ENCODE peak calls at places on chromosomes 6 and 20, in six cellular contexts. F is brain microvascular endothelial cell, Q is IMR-90, D is uterus, B is GM12878, V is esophagus squamous epithelium. M is an unnamed sample.

GRCh38 chr6:111661541-111662041 is 55.9 kb upstream of the TRAF3IP2 start:
- DNase-seq in D (no peak), F (no peak), Q (no peak), B (no peak), V (no peak), M (no peak)

GRCh38 chr6:158856261-158856660 is 37.1 kb upstream of the EZR start:
- DNase-seq in V (no peak), D (no peak), F (no peak), Q (no peak), B (no peak), M (no peak)

GRCh38 chr20:63940472-63941266 is 15.5 kb downstream of the UCKL1 start:
- DNase-seq in D (no peak), B (no peak), Q (no peak), V (no peak), F (no peak), M (no peak)

GRCh38 chr6:132391391-132392291 is 9.6 kb downstream of the MOXD1 start:
- DNase-seq in V (peak; percentile 2), F (peak; percentile 27), B (no peak), Q (peak; percentile 96), D (peak; percentile 39), M (peak; percentile 96)

GRCh38 chr6:158789115-158789917 is 29.9 kb downstream of the EZR start:
- DNase-seq in F (no peak), D (no peak), V (no peak), Q (no peak), B (no peak), M (no peak)

GRCh38 chr20:48170625-48171024 is 385.3 kb upstream of the SULF2 start:
- DNase-seq in V (no peak), D (no peak), F (no peak), B (no peak), Q (no peak), M (no peak)

GRCh38 chr6:163327936-163328335 is 86.6 kb upstream of the QKI start:
- DNase-seq in B (no peak), V (no peak), Q (no peak), F (no peak), D (no peak), M (no peak)

GRCh38 chr6:2376429-2377355 is 131.3 kb upstream of the GMDS start:
- DNase-seq in V (no peak), B (no peak), F (peak; percentile 73), D (no peak), Q (peak; percentile 31), M (no peak)

GRCh38 chr6:150685860-150686259 is 86.2 kb downstream of the PLEKHG1 start:
- DNase-seq in F (no peak), V (no peak), Q (peak; percentile 1), B (peak; percentile 11), D (no peak), M (peak; percentile 32)
- TF ChIP-seq CTCF in F (peak; percentile 72), V (peak; percentile 36), Q (peak; percentile 18), B (peak; percentile 71), D (peak; percentile 25), M (peak; percentile 82)

GRCh38 chr20:38073307-38074010 is 39.9 kb downstream of the RPRD1B start:
- DNase-seq in D (peak; percentile 73), B (no peak), V (no peak), Q (peak; percentile 98), F (peak; percentile 95), M (peak; percentile 22)
- H3K27ac ChIP-seq in D (peak overlapping the region; percentile 82), B (no peak overlapping the region), V (peak overlapping the region; percentile 25), Q (peak overlapping the region; percentile 89), F (peak overlapping the region; percentile 56), M (no peak overlapping the region)

GRCh38 chr6:22807818-22808217 is 238.5 kb downstream of the HDGFL1 start:
- DNase-seq in D (no peak), F (no peak), B (no peak), Q (no peak), V (no peak), M (no peak)
- TF ChIP-seq CTCF in D (no peak), F (no peak), B (no peak), Q (no peak), V (no peak), M (no peak)

GRCh38 chr6:53730767-53731166 is 64.0 kb upstream of the LRRC1 start:
- DNase-seq in Q (no peak), F (no peak), V (no peak), D (no peak), B (no peak), M (no peak)

GRCh38 chr6:53725791-53726575 is 60.4 kb upstream of the KLHL31 start:
- DNase-seq in F (peak; percentile 45), Q (peak; percentile 69), V (no peak), B (no peak), D (peak; percentile 76), M (no peak)

GRCh38 chr6:53728570-53729194 is 63.1 kb upstream of the KLHL31 start:
- DNase-seq in B (no peak), Q (peak; percentile 49), F (peak; percentile 33), V (no peak), D (peak; percentile 40), M (no peak)

GRCh38 chr6:53724501-53724900 is 58.9 kb upstream of the KLHL31 start:
- DNase-seq in F (no peak), Q (no peak), B (no peak), D (no peak), V (no peak), M (no peak)

DNA sequence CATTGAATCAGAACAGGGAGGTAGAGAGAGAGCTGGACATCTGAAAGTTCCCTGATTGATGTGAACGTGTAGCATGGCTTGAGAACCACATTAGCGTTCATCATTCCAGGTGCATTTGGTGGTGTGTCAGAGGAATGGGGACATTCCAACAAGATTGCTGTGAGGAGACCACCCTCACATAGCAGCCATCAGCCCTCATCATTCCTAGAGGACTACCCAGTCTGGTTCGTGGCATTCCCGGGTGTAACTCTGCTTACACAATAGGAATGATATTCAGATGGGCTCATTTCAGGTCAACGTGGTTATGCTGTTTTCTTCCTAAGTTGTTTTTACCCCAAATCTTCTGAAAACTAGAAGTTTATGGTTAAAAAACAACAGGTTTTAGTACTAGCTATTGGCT is 62.2 kb upstream of the KLHL31 start:
- DNase-seq in B (no peak), Q (peak; percentile 61), V (no peak), D (no peak), F (peak; percentile 8), M (no peak)
- H3K27ac ChIP-seq in B (no peak overlapping the region), Q (no peak overlapping the region), V (no peak overlapping the region), D (no peak overlapping the region), F (no peak overlapping the region), M (no peak overlapping the region)